ENCODE peak calls at places on chromosomes 11 and 22, in eight cellular contexts. One of them, this sample, is unnamed.
A peak's percentile ranks its signal among the peaks of the same experiment; 100 is the strongest.

GRCh38 chr22:42611076-42611475 is 3.6 kb downstream of the POLDIP3 start:
- DNase-seq in GM13977: no peak
- DNase-seq in B cell: no peak
- DNase-seq in stimulated activated CD4-positive, alpha-beta T cell treated with anti-CD3 and anti-CD28 coated beads, Interleukin-4, amount 100 ng/mL, for 24 hours: no peak
- DNase-seq in type B pancreatic cell: no peak
- DNase-seq in bronchial epithelial cell: peak; percentile 10
- DNase-seq in activated T-helper 9 cell treated with anti-CD3 and anti-CD28 coated beads, Interleukin-2, amount 50 U/mL, for 16 hours: no peak
- DNase-seq in sciatic nerve: no peak
- DNase-seq in this sample: no peak

GRCh38 chr11:115362997-115363396 is 141.2 kb downstream of the CADM1 start:
- DNase-seq in activated T-helper 9 cell treated with anti-CD3 and anti-CD28 coated beads, Interleukin-2, amount 50 U/mL, for 16 hours: no peak
- DNase-seq in type B pancreatic cell: no peak
- DNase-seq in GM13977: no peak
- DNase-seq in sciatic nerve: no peak
- DNase-seq in B cell: no peak
- DNase-seq in stimulated activated CD4-positive, alpha-beta T cell treated with anti-CD3 and anti-CD28 coated beads, Interleukin-4, amount 100 ng/mL, for 24 hours: no peak
- DNase-seq in bronchial epithelial cell: no peak
- DNase-seq in this sample: no peak

GRCh38 chr11:118790357-118791014 is 478 bp downstream of the DDX6 start:
- DNase-seq in B cell: peak; percentile 71
- DNase-seq in stimulated activated CD4-positive, alpha-beta T cell treated with anti-CD3 and anti-CD28 coated beads, Interleukin-4, amount 100 ng/mL, for 24 hours: peak; percentile 54
- DNase-seq in sciatic nerve: peak; percentile 81
- DNase-seq in activated T-helper 9 cell treated with anti-CD3 and anti-CD28 coated beads, Interleukin-2, amount 50 U/mL, for 16 hours: peak; percentile 45
- DNase-seq in type B pancreatic cell: no peak
- DNase-seq in GM13977: peak; percentile 62
- DNase-seq in bronchial epithelial cell: peak; percentile 29
- DNase-seq in this sample: no peak

GRCh38 chr11:3088806-3089205 is 31.6 kb upstream of the CARS1 start:
- DNase-seq in GM13977: no peak
- DNase-seq in stimulated activated CD4-positive, alpha-beta T cell treated with anti-CD3 and anti-CD28 coated beads, Interleukin-4, amount 100 ng/mL, for 24 hours: no peak
- DNase-seq in sciatic nerve: peak; percentile 55
- DNase-seq in type B pancreatic cell: no peak
- DNase-seq in bronchial epithelial cell: no peak
- DNase-seq in activated T-helper 9 cell treated with anti-CD3 and anti-CD28 coated beads, Interleukin-2, amount 50 U/mL, for 16 hours: no peak
- DNase-seq in B cell: no peak
- DNase-seq in this sample: no peak

GRCh38 chr22:23789121-23789520 is 2.4 kb downstream of the SMARCB1 start:
- DNase-seq in bronchial epithelial cell: no peak
- DNase-seq in sciatic nerve: no peak
- DNase-seq in type B pancreatic cell: no peak
- DNase-seq in B cell: no peak
- DNase-seq in activated T-helper 9 cell treated with anti-CD3 and anti-CD28 coated beads, Interleukin-2, amount 50 U/mL, for 16 hours: no peak
- DNase-seq in GM13977: no peak
- DNase-seq in stimulated activated CD4-positive, alpha-beta T cell treated with anti-CD3 and anti-CD28 coated beads, Interleukin-4, amount 100 ng/mL, for 24 hours: no peak
- DNase-seq in this sample: no peak

GRCh38 chr11:72352859-72353551 is 81.3 kb downstream of the CLPB start:
- DNase-seq in bronchial epithelial cell: peak; percentile 46
- DNase-seq in stimulated activated CD4-positive, alpha-beta T cell treated with anti-CD3 and anti-CD28 coated beads, Interleukin-4, amount 100 ng/mL, for 24 hours: peak; percentile 7
- DNase-seq in GM13977: peak; percentile 42
- DNase-seq in activated T-helper 9 cell treated with anti-CD3 and anti-CD28 coated beads, Interleukin-2, amount 50 U/mL, for 16 hours: no peak
- DNase-seq in B cell: no peak
- DNase-seq in type B pancreatic cell: no peak
- DNase-seq in sciatic nerve: no peak
- DNase-seq in this sample: no peak

GRCh38 chr22:25536578-25536977 is 27.9 kb upstream of the GRK3 start:
- DNase-seq in stimulated activated CD4-positive, alpha-beta T cell treated with anti-CD3 and anti-CD28 coated beads, Interleukin-4, amount 100 ng/mL, for 24 hours: no peak
- DNase-seq in GM13977: no peak
- DNase-seq in bronchial epithelial cell: no peak
- DNase-seq in sciatic nerve: no peak
- DNase-seq in B cell: no peak
- DNase-seq in activated T-helper 9 cell treated with anti-CD3 and anti-CD28 coated beads, Interleukin-2, amount 50 U/mL, for 16 hours: no peak
- DNase-seq in type B pancreatic cell: no peak
- DNase-seq in this sample: no peak

GRCh38 chr11:132114743-132115142 is 744.3 kb downstream of the NTM start:
- DNase-seq in bronchial epithelial cell: no peak
- DNase-seq in sciatic nerve: no peak
- DNase-seq in type B pancreatic cell: no peak
- DNase-seq in GM13977: no peak
- DNase-seq in stimulated activated CD4-positive, alpha-beta T cell treated with anti-CD3 and anti-CD28 coated beads, Interleukin-4, amount 100 ng/mL, for 24 hours: no peak
- DNase-seq in activated T-helper 9 cell treated with anti-CD3 and anti-CD28 coated beads, Interleukin-2, amount 50 U/mL, for 16 hours: no peak
- DNase-seq in B cell: no peak
- DNase-seq in this sample: no peak

GRCh38 chr22:32409977-32410376 is 2.1 kb downstream of the RTCB start:
- DNase-seq in sciatic nerve: no peak
- DNase-seq in stimulated activated CD4-positive, alpha-beta T cell treated with anti-CD3 and anti-CD28 coated beads, Interleukin-4, amount 100 ng/mL, for 24 hours: no peak
- DNase-seq in B cell: no peak
- DNase-seq in bronchial epithelial cell: no peak
- DNase-seq in type B pancreatic cell: no peak
- DNase-seq in activated T-helper 9 cell treated with anti-CD3 and anti-CD28 coated beads, Interleukin-2, amount 50 U/mL, for 16 hours: no peak
- DNase-seq in GM13977: no peak
- DNase-seq in this sample: no peak

GRCh38 chr11:73162196-73162740 is 20.1 kb upstream of the FCHSD2 start:
- DNase-seq in activated T-helper 9 cell treated with anti-CD3 and anti-CD28 coated beads, Interleukin-2, amount 50 U/mL, for 16 hours: no peak
- DNase-seq in GM13977: no peak
- DNase-seq in B cell: no peak
- DNase-seq in type B pancreatic cell: no peak
- DNase-seq in bronchial epithelial cell: no peak
- DNase-seq in stimulated activated CD4-positive, alpha-beta T cell treated with anti-CD3 and anti-CD28 coated beads, Interleukin-4, amount 100 ng/mL, for 24 hours: no peak
- DNase-seq in sciatic nerve: no peak
- DNase-seq in this sample: no peak

GRCh38 chr11:2366733-2367132 is 10.4 kb upstream of the CD81 start:
- DNase-seq in bronchial epithelial cell: no peak
- DNase-seq in GM13977: no peak
- DNase-seq in sciatic nerve: peak; percentile 61
- DNase-seq in type B pancreatic cell: no peak
- DNase-seq in stimulated activated CD4-positive, alpha-beta T cell treated with anti-CD3 and anti-CD28 coated beads, Interleukin-4, amount 100 ng/mL, for 24 hours: no peak
- DNase-seq in B cell: no peak
- DNase-seq in activated T-helper 9 cell treated with anti-CD3 and anti-CD28 coated beads, Interleukin-2, amount 50 U/mL, for 16 hours: no peak
- DNase-seq in this sample: no peak

GRCh38 chr11:32643526-32643925 is 59.9 kb downstream of the EIF3M start:
- DNase-seq in bronchial epithelial cell: peak; percentile 92
- DNase-seq in sciatic nerve: no peak
- DNase-seq in type B pancreatic cell: no peak
- DNase-seq in GM13977: no peak
- DNase-seq in stimulated activated CD4-positive, alpha-beta T cell treated with anti-CD3 and anti-CD28 coated beads, Interleukin-4, amount 100 ng/mL, for 24 hours: no peak
- DNase-seq in activated T-helper 9 cell treated with anti-CD3 and anti-CD28 coated beads, Interleukin-2, amount 50 U/mL, for 16 hours: no peak
- DNase-seq in B cell: no peak
- DNase-seq in this sample: no peak

GRCh38 chr11:1238767-1239595 is 16.1 kb downstream of the MUC5B start:
- DNase-seq in sciatic nerve: no peak
- DNase-seq in activated T-helper 9 cell treated with anti-CD3 and anti-CD28 coated beads, Interleukin-2, amount 50 U/mL, for 16 hours: no peak
- DNase-seq in stimulated activated CD4-positive, alpha-beta T cell treated with anti-CD3 and anti-CD28 coated beads, Interleukin-4, amount 100 ng/mL, for 24 hours: no peak
- DNase-seq in type B pancreatic cell: no peak
- DNase-seq in bronchial epithelial cell: peak; percentile 1
- DNase-seq in B cell: no peak
- DNase-seq in GM13977: no peak
- DNase-seq in this sample: no peak

GRCh38 chr22:46902998-46903916 is 140.8 kb downstream of the TBC1D22A start:
- DNase-seq in activated T-helper 9 cell treated with anti-CD3 and anti-CD28 coated beads, Interleukin-2, amount 50 U/mL, for 16 hours: no peak
- DNase-seq in stimulated activated CD4-positive, alpha-beta T cell treated with anti-CD3 and anti-CD28 coated beads, Interleukin-4, amount 100 ng/mL, for 24 hours: no peak
- DNase-seq in type B pancreatic cell: no peak
- DNase-seq in sciatic nerve: no peak
- DNase-seq in bronchial epithelial cell: no peak
- DNase-seq in GM13977: no peak
- DNase-seq in B cell: no peak
- DNase-seq in this sample: no peak

GRCh38 chr11:28457481-28458145 is 349.4 kb downstream of the METTL15 start:
- DNase-seq in sciatic nerve: no peak
- DNase-seq in type B pancreatic cell: no peak
- DNase-seq in activated T-helper 9 cell treated with anti-CD3 and anti-CD28 coated beads, Interleukin-2, amount 50 U/mL, for 16 hours: no peak
- DNase-seq in bronchial epithelial cell: peak; percentile 10
- DNase-seq in B cell: no peak
- DNase-seq in GM13977: no peak
- DNase-seq in stimulated activated CD4-positive, alpha-beta T cell treated with anti-CD3 and anti-CD28 coated beads, Interleukin-4, amount 100 ng/mL, for 24 hours: no peak
- DNase-seq in this sample: no peak

GRCh38 chr22:32950366-32950765 is 107.8 kb downstream of the SYN3 start:
- DNase-seq in bronchial epithelial cell: no peak
- DNase-seq in stimulated activated CD4-positive, alpha-beta T cell treated with anti-CD3 and anti-CD28 coated beads, Interleukin-4, amount 100 ng/mL, for 24 hours: no peak
- DNase-seq in sciatic nerve: no peak
- DNase-seq in B cell: no peak
- DNase-seq in GM13977: no peak
- DNase-seq in type B pancreatic cell: no peak
- DNase-seq in activated T-helper 9 cell treated with anti-CD3 and anti-CD28 coated beads, Interleukin-2, amount 50 U/mL, for 16 hours: no peak
- DNase-seq in this sample: no peak

GRCh38 chr22:38953577-38954413 is 3.6 kb upstream of the APOBEC3A start:
- DNase-seq in type B pancreatic cell: no peak
- DNase-seq in activated T-helper 9 cell treated with anti-CD3 and anti-CD28 coated beads, Interleukin-2, amount 50 U/mL, for 16 hours: peak; percentile 64
- DNase-seq in stimulated activated CD4-positive, alpha-beta T cell treated with anti-CD3 and anti-CD28 coated beads, Interleukin-4, amount 100 ng/mL, for 24 hours: peak; percentile 81
- DNase-seq in B cell: no peak
- DNase-seq in sciatic nerve: no peak
- DNase-seq in bronchial epithelial cell: peak; percentile 69
- DNase-seq in GM13977: peak; percentile 94
- DNase-seq in this sample: no peak

GRCh38 chr11:15201586-15201985 is 86.9 kb downstream of the INSC start:
- DNase-seq in type B pancreatic cell: no peak
- DNase-seq in activated T-helper 9 cell treated with anti-CD3 and anti-CD28 coated beads, Interleukin-2, amount 50 U/mL, for 16 hours: no peak
- DNase-seq in bronchial epithelial cell: no peak
- DNase-seq in B cell: no peak
- DNase-seq in sciatic nerve: no peak
- DNase-seq in stimulated activated CD4-positive, alpha-beta T cell treated with anti-CD3 and anti-CD28 coated beads, Interleukin-4, amount 100 ng/mL, for 24 hours: no peak
- DNase-seq in GM13977: no peak
- DNase-seq in this sample: no peak

GRCh38 chr11:126102436-126102894 is 39.8 kb upstream of the CDON start:
- DNase-seq in type B pancreatic cell: no peak
- DNase-seq in B cell: no peak
- DNase-seq in GM13977: no peak
- DNase-seq in activated T-helper 9 cell treated with anti-CD3 and anti-CD28 coated beads, Interleukin-2, amount 50 U/mL, for 16 hours: no peak
- DNase-seq in stimulated activated CD4-positive, alpha-beta T cell treated with anti-CD3 and anti-CD28 coated beads, Interleukin-4, amount 100 ng/mL, for 24 hours: no peak
- DNase-seq in bronchial epithelial cell: no peak
- DNase-seq in sciatic nerve: peak; percentile 71
- DNase-seq in this sample: no peak

GRCh38 chr11:92453055-92453454 is 228.4 kb downstream of the FAT3 start:
- DNase-seq in activated T-helper 9 cell treated with anti-CD3 and anti-CD28 coated beads, Interleukin-2, amount 50 U/mL, for 16 hours: no peak
- DNase-seq in stimulated activated CD4-positive, alpha-beta T cell treated with anti-CD3 and anti-CD28 coated beads, Interleukin-4, amount 100 ng/mL, for 24 hours: no peak
- DNase-seq in GM13977: no peak
- DNase-seq in sciatic nerve: no peak
- DNase-seq in bronchial epithelial cell: peak; percentile 84
- DNase-seq in B cell: no peak
- DNase-seq in type B pancreatic cell: no peak
- DNase-seq in this sample: no peak

GRCh38 chr22:30863161-30863833 is 105.3 kb downstream of the MORC2 start:
- DNase-seq in sciatic nerve: peak; percentile 50
- DNase-seq in bronchial epithelial cell: no peak
- DNase-seq in GM13977: no peak
- DNase-seq in activated T-helper 9 cell treated with anti-CD3 and anti-CD28 coated beads, Interleukin-2, amount 50 U/mL, for 16 hours: no peak
- DNase-seq in stimulated activated CD4-positive, alpha-beta T cell treated with anti-CD3 and anti-CD28 coated beads, Interleukin-4, amount 100 ng/mL, for 24 hours: no peak
- DNase-seq in B cell: no peak
- DNase-seq in type B pancreatic cell: peak; percentile 58
- DNase-seq in this sample: no peak